ENCODE peak calls at places on chromosomes 11 and 22, in seven cellular contexts. K is A172; W is pancreas; G is T-helper 9 cell; R is foreskin fibroblast; U is stimulated activated CD8-positive, alpha-beta memory T cell treated with anti-CD3 and anti-CD28 coated beads, Interleukin-4, amount 100 ng/mL, for 24 hours; B is stimulated activated CD4-positive, alpha-beta T cell treated with anti-CD3 and anti-CD28 coated beads, Interleukin-2, amount 100 ng/mL, for 48 hours. E is an unnamed sample.

GRCh38 chr11:11748706-11749365 is 92.9 kb upstream of the USP47 start:
- DNase-seq in K (peak; percentile 57), W (no peak), G (no peak), R (peak; percentile 50), U (no peak), B (no peak), E (no peak)

GRCh38 chr22:46055851-46056168 is 78.8 kb upstream of the WNT7B start:
- DNase-seq in K (peak; percentile 15), W (no peak), G (no peak), R (no peak), U (no peak), B (no peak), E (no peak)

GRCh38 chr11:71474141-71474770 is 21.3 kb downstream of the NADSYN1 start:
- DNase-seq in K (no peak), W (no peak), G (no peak), R (no peak), U (no peak), B (no peak), E (no peak)

GRCh38 chr11:85896871-85897270 is 41.7 kb downstream of the CCDC83 start:
- DNase-seq in K (no peak), W (no peak), G (no peak), R (peak; percentile 13), U (no peak), B (no peak), E (no peak)

GRCh38 chr11:77400306-77400705 is 73.6 kb downstream of the PAK1 start:
- DNase-seq in K (no peak), W (no peak), G (no peak), R (no peak), U (no peak), B (no peak), E (no peak)

GRCh38 chr11:110772863-110773262 is 60.6 kb upstream of the ARHGAP20 start:
- DNase-seq in K (no peak), W (no peak), G (no peak), R (no peak), U (no peak), B (no peak), E (no peak)

GRCh38 chr11:85643255-85643654 is 4.5 kb upstream of the TMEM126A start:
- DNase-seq in K (peak; percentile 33), W (no peak), G (no peak), R (no peak), U (no peak), B (no peak), E (no peak)

GRCh38 chr11:44923796-44924195 is 26.9 kb downstream of the TP53I11 start:
- DNase-seq in K (no peak), W (no peak), G (no peak), R (no peak), U (no peak), B (no peak), E (no peak)

GRCh38 chr11:88338223-88338661 is 706 bp upstream of the CTSC start:
- DNase-seq in K (peak; percentile 27), W (peak; percentile 34), G (peak; percentile 31), R (peak; percentile 92), U (peak; percentile 34), B (peak; percentile 33), E (peak; percentile 69)

GRCh38 chr11:6646040-6646439 is 9.6 kb downstream of the DCHS1 start:
- DNase-seq in K (no peak), W (peak; percentile 26), G (no peak), R (peak; percentile 92), U (no peak), B (no peak), E (no peak)

GRCh38 chr22:22110548-22111266 is 128.1 kb upstream of the TOP3B start:
- DNase-seq in K (peak; percentile 91), W (peak; percentile 30), G (peak; percentile 7), R (peak; percentile 49), U (no peak), B (peak; percentile 38), E (peak; percentile 75)

GRCh38 chr11:64854534-64855502 is 10.4 kb upstream of the CDC42BPG start:
- DNase-seq in K (peak; percentile 99), W (peak; percentile 63), G (peak; percentile 52), R (peak; percentile 99), U (no peak), B (no peak), E (no peak)

GRCh38 chr11:125332821-125333220 is 163.2 kb downstream of the FEZ1 start:
- DNase-seq in K (no peak), W (no peak), G (no peak), R (no peak), U (no peak), B (no peak), E (no peak)

GRCh38 chr11:12076840-12077534 is 33.4 kb upstream of the MICAL2 start:
- DNase-seq in K (no peak), W (no peak), G (no peak), R (no peak), U (no peak), B (no peak), E (no peak)

GRCh38 chr11:98772799-98773198 is 247.9 kb upstream of the CNTN5 start:
- DNase-seq in K (no peak), W (no peak), G (no peak), R (no peak), U (no peak), B (no peak), E (no peak)

GRCh38 chr11:113730887-113731726 is 25.0 kb upstream of the TMPRSS5 start:
- DNase-seq in K (peak; percentile 26), W (no peak), G (no peak), R (peak; percentile 77), U (no peak), B (no peak), E (peak; percentile 87)

GRCh38 chr11:70397336-70397982 is 870 bp upstream of the CTTN start:
- DNase-seq in K (peak; percentile 35), W (no peak), G (no peak), R (peak; percentile 47), U (no peak), B (no peak), E (no peak)

GRCh38 chr22:43891360-43892182 is at the start of gene PNPLA5:
- DNase-seq in K (no peak), W (no peak), G (no peak), R (peak; percentile 32), U (peak; percentile 14), B (peak; percentile 19), E (no peak)

GRCh38 chr22:22767876-22768602 is 119.6 kb upstream of the IGLL5 start:
- DNase-seq in K (no peak), W (no peak), G (no peak), R (peak; percentile 14), U (no peak), B (no peak), E (no peak)

GRCh38 chr22:36816635-36817428 is at the start of gene PVALB:
- DNase-seq in K (no peak), W (peak; percentile 47), G (no peak), R (peak; percentile 65), U (no peak), B (no peak), E (peak; percentile 4)

GRCh38 chr11:132045116-132045515 is 674.7 kb downstream of the NTM start:
- DNase-seq in K (no peak), W (no peak), G (no peak), R (no peak), U (no peak), B (no peak), E (no peak)

GRCh38 chr11:3221408-3222002 is 2.9 kb upstream of the MRGPRG start:
- DNase-seq in K (no peak), W (no peak), G (no peak), R (peak; percentile 43), U (no peak), B (no peak), E (no peak)